ENCODE peak calls at places on chromosomes 1 and 21, in seven cellular contexts. P is progenitor cell of endocrine pancreas, O is GM06990, D is A549, K is GM13977, X is GM12864, S is lung. H is an unnamed sample.

GRCh38 chr1:201719812-201720521 is 109.0 kb upstream of the IPO9 start:
- DNase-seq in P (no peak), O (no peak), D (no peak), K (no peak), X (no peak), S (no peak), H (no peak)

GRCh38 chr1:5779608-5780323 is 212.5 kb downstream of the NPHP4 start:
- DNase-seq in P (no peak), O (no peak), D (no peak), K (no peak), X (no peak), S (no peak), H (no peak)

GRCh38 chr1:152777510-152778137 is 2.7 kb downstream of the LCE1F start:
- DNase-seq in P (no peak), O (no peak), D (peak; percentile 48), K (peak; percentile 43), X (no peak), S (no peak), H (no peak)

GRCh38 chr1:162364498-162364897 is 12.2 kb downstream of the SPATA46 start:
- DNase-seq in P (no peak), O (no peak), D (no peak), K (no peak), X (no peak), S (no peak), H (no peak)

GRCh38 chr1:11797525-11798216 is 8.1 kb downstream of the MTHFR start:
- DNase-seq in P (no peak), O (no peak), D (no peak), K (no peak), X (no peak), S (no peak), H (no peak)

GRCh38 chr1:37162059-37162458 is 127.7 kb upstream of the GRIK3 start:
- DNase-seq in P (no peak), O (no peak), D (no peak), K (no peak), X (no peak), S (no peak), H (no peak)

GRCh38 chr21:45443595-45444181 is 38.7 kb downstream of the COL18A1 start:
- DNase-seq in P (no peak), O (no peak), D (no peak), K (no peak), X (no peak), S (no peak), H (no peak)

GRCh38 chr1:115977481-115978258 is 1.4 kb downstream of the SLC22A15 start:
- DNase-seq in P (no peak), O (no peak), D (peak; percentile 49), K (no peak), X (no peak), S (peak; percentile 44), H (no peak)

GRCh38 chr1:174243451-174244000 is 84.2 kb downstream of the RABGAP1L start:
- DNase-seq in P (no peak), O (no peak), D (no peak), K (no peak), X (no peak), S (no peak), H (no peak)

GRCh38 chr1:198756470-198756869 is 117.6 kb downstream of the PTPRC start:
- DNase-seq in P (no peak), O (no peak), D (peak; percentile 20), K (no peak), X (no peak), S (no peak), H (no peak)

GRCh38 chr1:31655756-31656155 is 11.1 kb upstream of the PEF1 start:
- DNase-seq in P (no peak), O (no peak), D (no peak), K (no peak), X (no peak), S (no peak), H (no peak)

GRCh38 chr1:228977307-228977706 is 242.0 kb downstream of the RHOU start:
- DNase-seq in P (no peak), O (no peak), D (no peak), K (no peak), X (no peak), S (no peak), H (no peak)

GRCh38 chr1:221759436-221759835 is 17.5 kb upstream of the DUSP10 start:
- DNase-seq in P (no peak), O (no peak), D (no peak), K (no peak), X (no peak), S (no peak), H (no peak)

GRCh38 chr1:21332691-21333449 is 42.6 kb upstream of the ECE1 start:
- DNase-seq in P (no peak), O (no peak), D (no peak), K (no peak), X (no peak), S (no peak), H (no peak)

GRCh38 chr21:18155508-18156193 is 89.0 kb upstream of the CHODL start:
- DNase-seq in P (no peak), O (no peak), D (no peak), K (no peak), X (no peak), S (no peak), H (no peak)

GRCh38 chr1:45979778-45980176 is 152.7 kb downstream of the PIK3R3 start:
- DNase-seq in P (no peak), O (no peak), D (no peak), K (no peak), X (no peak), S (no peak), H (peak; percentile 27)

GRCh38 chr21:18493420-18493819 is 89.8 kb upstream of the TMPRSS15 start:
- DNase-seq in P (no peak), O (no peak), D (no peak), K (no peak), X (no peak), S (no peak), H (no peak)

GRCh38 chr1:30518186-30518585 is 205.2 kb downstream of the MATN1 start:
- DNase-seq in P (peak; percentile 3), O (no peak), D (no peak), K (no peak), X (no peak), S (no peak), H (peak; percentile 53)

GRCh38 chr1:20381045-20381641 is 90.5 kb downstream of the VWA5B1 start:
- DNase-seq in P (no peak), O (no peak), D (no peak), K (no peak), X (no peak), S (no peak), H (no peak)

GRCh38 chr21:45706299-45706698 is 62.8 kb downstream of the PCBP3 start:
- DNase-seq in P (no peak), O (no peak), D (no peak), K (no peak), X (no peak), S (no peak), H (no peak)

GRCh38 chr1:16727190-16728111 is 12.9 kb upstream of the RNU1-4 start:
- DNase-seq in P (no peak), O (peak; percentile 76), D (peak; percentile 70), K (peak; percentile 69), X (peak; percentile 52), S (peak; percentile 57), H (peak; percentile 91)

GRCh38 chr1:120178799-120179419 is 2.6 kb upstream of the SEC22B start:
- DNase-seq in P (no peak), O (no peak), D (no peak), K (no peak), X (no peak), S (no peak), H (no peak)

GRCh38 chr1:42038261-42038660 is 114.9 kb upstream of the GUCA2B start:
- DNase-seq in P (no peak), O (no peak), D (no peak), K (no peak), X (no peak), S (no peak), H (no peak)

GRCh38 chr1:12502300-12503109 is 115.5 kb downstream of the DHRS3 start:
- DNase-seq in P (no peak), O (no peak), D (no peak), K (no peak), X (no peak), S (no peak), H (no peak)

GRCh38 chr1:210937846-210938245 is 196.1 kb downstream of the KCNH1 start:
- DNase-seq in P (no peak), O (no peak), D (no peak), K (no peak), X (no peak), S (no peak), H (no peak)

GRCh38 chr1:17355898-17356297 is 16.1 kb upstream of the PADI6 start:
- DNase-seq in P (no peak), O (no peak), D (no peak), K (no peak), X (no peak), S (no peak), H (no peak)

GRCh38 chr1:200238311-200238710 is 171.5 kb downstream of the ZNF281 start:
- DNase-seq in P (no peak), O (no peak), D (no peak), K (no peak), X (no peak), S (no peak), H (no peak)

GRCh38 chr1:240998024-240998423 is 359.0 kb downstream of the RGS7 start:
- DNase-seq in P (no peak), O (no peak), D (no peak), K (no peak), X (no peak), S (no peak), H (no peak)

GRCh38 chr1:152448095-152448494 is 34.0 kb upstream of the CRNN start:
- DNase-seq in P (no peak), O (no peak), D (no peak), K (no peak), X (no peak), S (no peak), H (no peak)

DNA sequence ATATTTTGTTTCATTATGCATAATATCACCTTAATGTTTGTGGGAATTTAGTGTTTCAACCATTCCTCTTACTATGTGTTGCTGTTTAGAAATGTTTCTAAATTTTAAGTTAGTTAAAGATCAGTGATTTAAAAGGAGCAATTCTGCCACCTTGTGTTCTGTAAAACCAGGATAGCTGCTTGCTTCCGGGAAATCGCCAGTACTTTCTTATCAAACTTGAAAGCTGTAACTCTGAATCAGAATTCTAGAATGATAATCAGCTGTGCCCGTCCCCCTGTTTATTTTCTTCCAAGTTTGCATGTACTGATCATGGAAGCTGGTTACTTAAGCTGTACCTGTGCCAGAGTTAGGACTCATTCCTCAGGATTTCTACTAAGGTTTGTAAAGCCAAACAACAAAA is 656.4 kb downstream of the LTN1 start:
- DNase-seq in P (no peak), O (no peak), D (peak; percentile 11), K (no peak), X (no peak), S (no peak), H (no peak)
- TF ChIP-seq CTCF in P (peak; percentile 65), O (no peak), D (no peak), K (no peak), X (no peak), S (no peak), H (peak; percentile 81)

GRCh38 chr1:207847116-207847515 is 63.8 kb downstream of the CD34 start:
- DNase-seq in P (no peak), O (no peak), D (no peak), K (no peak), X (no peak), S (no peak), H (no peak)
- TF ChIP-seq CTCF in P (no peak), O (no peak), D (no peak), K (no peak), X (no peak), S (no peak), H (no peak)

GRCh38 chr1:1264868-1265272 is 8.8 kb downstream of the UBE2J2 start:
- DNase-seq in P (no peak), O (no peak), D (no peak), K (no peak), X (no peak), S (no peak), H (peak; percentile 92)
- TF ChIP-seq CTCF in P (peak; percentile 13), O (peak; percentile 8), D (no peak), K (no peak), X (peak; percentile 14), S (no peak), H (peak; percentile 68)

GRCh38 chr1:66443793-66444192 is 90.2 kb upstream of the SGIP1 start:
- DNase-seq in P (no peak), O (no peak), D (no peak), K (no peak), X (no peak), S (no peak), H (no peak)
- TF ChIP-seq CTCF in P (no peak), O (no peak), D (no peak), K (peak; percentile 47), X (no peak), S (no peak), H (peak; percentile 18)

H was measured in osteocyte.